ENCODE peak calls at places on chromosomes 5 and 9, in five cellular contexts. N is heart left ventricle, B is astrocyte of the spinal cord, H is upper lobe of right lung, I is GM20000. K is an unnamed sample.

GRCh38 chr5:169545762-169546161 is 37.8 kb upstream of the SPDL1 start:
- DNase-seq in N (no peak), B (peak; percentile 18), H (no peak), I (peak; percentile 4), K (peak; percentile 5)

GRCh38 chr9:112887377-112887776 is 3.3 kb downstream of the SLC46A2 start:
- DNase-seq in N (no peak), B (no peak), H (no peak), I (no peak), K (no peak)

GRCh38 chr9:28234899-28235277 is 661.6 kb upstream of the C9orf72 start:
- DNase-seq in N (no peak), B (peak; percentile 91), H (no peak), I (no peak), K (no peak)

GRCh38 chr5:110268985-110269384 is 457.5 kb downstream of the TMEM232 start:
- DNase-seq in N (no peak), B (no peak), H (no peak), I (no peak), K (no peak)

GRCh38 chr9:98994226-98995058 is 50.7 kb downstream of the COL15A1 start:
- DNase-seq in N (no peak), B (no peak), H (no peak), I (no peak), K (no peak)

GRCh38 chr5:158810615-158811014 is 289.1 kb downstream of the EBF1 start:
- DNase-seq in N (no peak), B (no peak), H (no peak), I (no peak), K (no peak)

GRCh38 chr5:158451983-158452710 is 593.2 kb upstream of the CLINT1 start:
- DNase-seq in N (no peak), B (no peak), H (no peak), I (no peak), K (no peak)

GRCh38 chr9:126056312-126057021 is 270.2 kb upstream of the MVB12B start:
- DNase-seq in N (no peak), B (no peak), H (peak; percentile 29), I (no peak), K (no peak)

GRCh38 chr5:95970359-95970704 is 8.7 kb upstream of the ELL2 start:
- DNase-seq in N (no peak), B (no peak), H (no peak), I (no peak), K (no peak)

GRCh38 chr5:35518104-35518503 is 99.6 kb upstream of the SPEF2 start:
- DNase-seq in N (no peak), B (no peak), H (no peak), I (no peak), K (peak; percentile 53)

GRCh38 chr9:2013688-2014087 is 1.5 kb upstream of the SMARCA2 start:
- DNase-seq in N (no peak), B (no peak), H (no peak), I (no peak), K (no peak)

GRCh38 chr5:57529864-57530263 is 47.3 kb upstream of the ACTBL2 start:
- DNase-seq in N (no peak), B (no peak), H (no peak), I (no peak), K (no peak)

GRCh38 chr5:175700991-175701390 is 43.1 kb downstream of the HRH2 start:
- DNase-seq in N (no peak), B (no peak), H (peak; percentile 3), I (no peak), K (no peak)

GRCh38 chr9:37220971-37221370 is 100.6 kb downstream of the ZCCHC7 start:
- DNase-seq in N (no peak), B (no peak), H (no peak), I (no peak), K (no peak)

GRCh38 chr5:133993152-133993548 is 11.6 kb downstream of the VDAC1 start:
- DNase-seq in N (no peak), B (peak; percentile 66), H (no peak), I (no peak), K (no peak)

DNA sequence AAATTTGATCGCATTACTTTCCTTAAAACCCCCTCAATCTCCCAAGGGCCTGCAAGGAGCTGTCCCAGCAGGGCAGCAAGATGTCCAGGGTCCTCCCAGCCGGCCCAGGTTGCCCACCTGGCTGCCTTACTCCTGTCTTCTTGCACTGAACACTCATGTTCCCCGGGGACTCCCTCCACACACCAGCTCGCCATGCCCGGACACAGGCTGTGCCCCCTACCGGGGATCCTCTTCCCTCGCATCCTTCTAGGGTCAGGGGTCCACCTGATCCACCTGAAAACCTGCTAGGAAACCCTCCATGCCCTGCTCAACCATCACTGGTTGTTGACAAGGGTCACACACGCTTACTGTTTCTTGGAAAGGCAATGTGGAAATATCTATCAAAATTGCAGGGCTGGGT is 172.0 kb upstream of the MSX2 start:
- DNase-seq in N (no peak), B (no peak), H (no peak), I (no peak), K (no peak)
- TF ChIP-seq CTCF in N (no peak), B (no peak), H (no peak), I (no peak), K (no peak)

GRCh38 chr5:160266044-160266718 is 36.9 kb downstream of the FABP6 start:
- DNase-seq in N (no peak), B (no peak), H (peak; percentile 31), I (no peak), K (no peak)
- TF ChIP-seq CTCF in N (no peak), B (no peak), H (no peak), I (no peak), K (no peak)

GRCh38 chr9:95341262-95342011 is 23.9 kb upstream of the FANCC start:
- DNase-seq in N (no peak), B (no peak), H (no peak), I (no peak), K (no peak)
- TF ChIP-seq CTCF in N (peak; percentile 37), B (peak; percentile 33), H (no peak), I (no peak), K (peak; percentile 6)

GRCh38 chr5:89105171-89105695 is 222.2 kb upstream of the MEF2C start:
- DNase-seq in N (no peak), B (peak; percentile 22), H (no peak), I (no peak), K (no peak)

GRCh38 chr5:89106479-89106878 is 223.5 kb upstream of the MEF2C start:
- DNase-seq in N (no peak), B (no peak), H (no peak), I (no peak), K (no peak)

GRCh38 chr5:89110916-89111646 is 228.1 kb upstream of the MEF2C start:
- DNase-seq in N (no peak), B (no peak), H (no peak), I (no peak), K (no peak)

GRCh38 chr5:89105836-89106235 is 222.9 kb upstream of the MEF2C start:
- DNase-seq in N (no peak), B (peak; percentile 24), H (no peak), I (no peak), K (no peak)
- TF ChIP-seq CTCF in N (no peak), B (no peak), H (no peak), I (no peak), K (no peak)

GRCh38 chr9:107109324-107109723 is 173.8 kb upstream of the RAD23B start:
- DNase-seq in N (no peak), B (no peak), H (no peak), I (no peak), K (no peak)
- TF ChIP-seq CTCF in N (no peak), B (no peak), H (no peak), I (no peak), K (no peak)

GRCh38 chr5:53127107-53127506 is 17.6 kb upstream of the MOCS2 start:
- DNase-seq in N (no peak), B (no peak), H (no peak), I (no peak), K (no peak)

GRCh38 chr5:53128481-53128880 is 18.9 kb upstream of the MOCS2 start:
- DNase-seq in N (no peak), B (no peak), H (no peak), I (no peak), K (no peak)

GRCh38 chr5:53126514-53126913 is 17.0 kb upstream of the MOCS2 start:
- DNase-seq in N (no peak), B (peak; percentile 70), H (no peak), I (no peak), K (no peak)

GRCh38 chr5:53120165-53120564 is 10.6 kb upstream of the MOCS2 start:
- DNase-seq in N (no peak), B (no peak), H (no peak), I (no peak), K (no peak)

DNA sequence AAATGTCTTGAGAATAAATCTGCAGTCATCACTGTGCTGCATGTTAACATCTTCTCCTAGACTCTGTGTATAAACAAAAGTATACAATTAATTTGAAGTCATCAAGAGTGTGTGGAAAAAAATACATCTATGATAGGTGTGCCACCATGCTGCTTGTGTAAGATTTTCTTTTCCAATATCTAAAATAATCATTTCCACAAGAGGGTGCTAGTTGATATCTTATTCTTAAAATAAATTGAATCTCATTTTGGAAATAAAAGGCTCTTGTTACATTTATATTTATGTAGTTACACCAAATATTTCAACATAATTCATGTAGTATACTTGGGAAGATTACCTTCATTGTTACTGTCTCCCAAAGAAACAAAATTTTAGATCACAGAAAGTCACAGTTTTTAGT is 14.1 kb upstream of the MOCS2 start:
- DNase-seq in N (no peak), B (peak; percentile 47), H (no peak), I (no peak), K (no peak)
- TF ChIP-seq CTCF in N (peak; percentile 20), B (no peak), H (peak; percentile 22), I (no peak), K (peak; percentile 3)

GRCh38 chr5:37044120-37044519 is 167.6 kb downstream of the NIPBL start:
- DNase-seq in N (no peak), B (no peak), H (no peak), I (no peak), K (no peak)

GRCh38 chr5:37039824-37040223 is 163.3 kb downstream of the NIPBL start:
- DNase-seq in N (no peak), B (no peak), H (no peak), I (no peak), K (no peak)

GRCh38 chr5:37045703-37046102 is 169.1 kb downstream of the NIPBL start:
- DNase-seq in N (no peak), B (no peak), H (no peak), I (no peak), K (no peak)

GRCh38 chr5:37047947-37048346 is 171.4 kb downstream of the NIPBL start:
- DNase-seq in N (no peak), B (no peak), H (no peak), I (no peak), K (no peak)

DNA sequence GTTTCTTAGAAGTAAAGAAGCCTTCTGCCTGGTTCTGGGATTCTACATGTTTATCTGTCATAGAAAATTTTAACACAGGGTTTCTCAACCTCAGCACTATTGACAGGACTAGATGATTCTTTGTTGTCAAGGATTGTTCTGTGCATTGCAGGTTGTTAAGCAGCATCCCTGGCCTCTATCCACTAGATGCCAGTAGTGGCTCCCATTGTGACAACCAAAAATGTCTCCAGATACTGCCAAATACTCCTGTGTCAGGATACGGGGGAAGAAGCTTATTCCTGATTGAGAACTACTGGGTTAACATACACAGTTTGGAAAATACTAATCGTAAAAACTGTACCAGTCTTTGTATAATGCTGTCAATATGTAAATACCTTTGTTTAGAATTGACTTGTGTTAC is 167.1 kb downstream of the NIPBL start:
- DNase-seq in N (no peak), B (peak; percentile 7), H (no peak), I (no peak), K (no peak)
- TF ChIP-seq CTCF in N (no peak), B (peak; percentile 7), H (no peak), I (no peak), K (peak; percentile 28)